ENCODE peak calls at places on chromosomes 1 and 21, in five cellular contexts. M is ovary; L is endodermal cell; N is effector memory CD4-positive, alpha-beta T cell; Z is H9. I is an unnamed sample.

GRCh38 chr1:7991504-7992440 is 30.3 kb downstream of the PARK7 start:
- DNase-seq in M (no peak), L (peak; percentile 93), N (no peak), Z (peak; percentile 97), I (peak; percentile 43)

GRCh38 chr1:17184161-17184665 is 20.7 kb upstream of the PADI1 start:
- DNase-seq in M (no peak), L (peak; percentile 17), N (no peak), Z (no peak), I (no peak)

GRCh38 chr1:101365881-101366280 is 129.1 kb downstream of the S1PR1 start:
- DNase-seq in M (no peak), L (no peak), N (no peak), Z (no peak), I (no peak)

GRCh38 chr1:21966247-21967000 is 10.4 kb upstream of the CELA3B start:
- DNase-seq in M (no peak), L (no peak), N (no peak), Z (no peak), I (no peak)

GRCh38 chr1:21338568-21339401 is 48.5 kb upstream of the ECE1 start:
- DNase-seq in M (peak; percentile 96), L (peak; percentile 82), N (no peak), Z (no peak), I (peak; percentile 97)

GRCh38 chr21:29077651-29078090 is 4.2 kb upstream of the CCT8 start:
- DNase-seq in M (no peak), L (no peak), N (no peak), Z (no peak), I (no peak)

GRCh38 chr1:62612770-62613169 is 15.4 kb downstream of the ANGPTL3 start:
- DNase-seq in M (no peak), L (no peak), N (no peak), Z (no peak), I (no peak)

GRCh38 chr1:182761396-182762395 is 27.9 kb upstream of the NPL start:
- DNase-seq in M (no peak), L (no peak), N (no peak), Z (no peak), I (no peak)

GRCh38 chr1:55589656-55590297 is 374.6 kb upstream of the USP24 start:
- DNase-seq in M (no peak), L (no peak), N (no peak), Z (no peak), I (no peak)

GRCh38 chr1:89279011-89279466 is 6.4 kb upstream of the GBP5 start:
- DNase-seq in M (no peak), L (no peak), N (no peak), Z (no peak), I (no peak)

GRCh38 chr1:93677729-93678128 is 3.9 kb downstream of the BCAR3 start:
- DNase-seq in M (no peak), L (no peak), N (no peak), Z (no peak), I (no peak)

GRCh38 chr1:93680121-93681094 is 1.2 kb downstream of the BCAR3 start:
- DNase-seq in M (peak; percentile 92), L (peak; percentile 94), N (no peak), Z (peak; percentile 89), I (peak; percentile 84)

GRCh38 chr1:93679546-93679945 is 2.1 kb downstream of the BCAR3 start:
- DNase-seq in M (no peak), L (peak; percentile 38), N (no peak), Z (no peak), I (no peak)

GRCh38 chr1:93678966-93679480 is 2.6 kb downstream of the BCAR3 start:
- DNase-seq in M (no peak), L (peak; percentile 48), N (no peak), Z (no peak), I (no peak)

GRCh38 chr1:93678491-93678890 is 3.1 kb downstream of the BCAR3 start:
- DNase-seq in M (no peak), L (peak; percentile 37), N (no peak), Z (no peak), I (no peak)
- H3K27ac ChIP-seq in M (no peak overlapping the region), L (no peak overlapping the region), N (no peak overlapping the region), Z (no peak overlapping the region), I (no peak overlapping the region)

DNA sequence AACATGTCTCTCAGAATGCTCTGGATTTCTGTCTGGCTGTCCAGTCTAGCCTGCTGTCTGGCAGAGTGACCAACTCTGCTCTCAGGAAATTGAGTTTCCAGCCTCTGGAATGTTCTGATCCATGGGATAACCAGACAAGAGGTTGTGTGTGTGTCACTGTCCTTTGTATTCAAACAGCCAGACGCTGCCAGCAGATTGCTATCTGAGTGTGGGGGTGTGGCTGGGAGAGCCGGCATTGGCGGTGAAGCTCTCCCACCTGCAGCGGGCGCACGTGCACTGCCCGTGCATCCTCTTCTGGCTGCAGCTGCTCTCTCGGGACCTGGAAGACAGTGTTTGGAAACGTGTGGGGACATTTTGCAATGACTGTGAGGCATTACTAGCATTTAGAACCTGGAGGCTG is 26.1 kb downstream of the PKP1 start:
- DNase-seq in M (peak; percentile 31), L (peak; percentile 92), N (no peak), Z (peak; percentile 80), I (peak; percentile 47)
- H3K4me1 ChIP-seq in M (no peaks in the 10 kb centered on the region), L (peaks cover 14% of the 10 kb centered on the region), N (no peaks in the 10 kb centered on the region), Z (no peaks in the 10 kb centered on the region), I (peaks cover 9% of the 10 kb centered on the region)

GRCh38 chr1:10687782-10688408 is 108.6 kb downstream of the CASZ1 start:
- DNase-seq in M (no peak), L (no peak), N (no peak), Z (no peak), I (no peak)
- H3K27ac ChIP-seq in M (no peak overlapping the region), L (no peak overlapping the region), N (no peak overlapping the region), Z (no peak overlapping the region), I (peak overlapping the region; percentile 86)

GRCh38 chr1:156658945-156659574 is 17.1 kb downstream of the BCAN start:
- DNase-seq in M (no peak), L (peak; percentile 57), N (no peak), Z (no peak), I (no peak)
- H3K4me1 ChIP-seq in M (no peaks in the 10 kb centered on the region), L (peaks cover 16% of the 10 kb centered on the region), N (peaks cover 48% of the 10 kb centered on the region), Z (peaks cover 10% of the 10 kb centered on the region), I (peaks cover 50% of the 10 kb centered on the region)

I was measured in body of pancreas.